ENCODE peak calls at places on chromosomes 7 and 10, in eight cellular contexts. One of them, this sample, is unnamed. For H3K27me3, the result is how much of the 10 kb centered on the place peaks cover.

GRCh38 chr10:74460812-74461211 is 309.8 kb downstream of the ADK start:
- DNase-seq in Peyer's patch: no peak
- DNase-seq in adrenal gland: no peak
- DNase-seq in body of pancreas: no peak
- DNase-seq in transverse colon: no peak
- DNase-seq in endothelial cell of umbilical vein: peak
- DNase-seq in ovary: no peak
- DNase-seq in tibial nerve: no peak
- DNase-seq in this sample: no peak

GRCh38 chr7:128174391-128174790 is 66.7 kb upstream of the LEP start:
- DNase-seq in Peyer's patch: peak
- DNase-seq in adrenal gland: no peak
- DNase-seq in body of pancreas: no peak
- DNase-seq in transverse colon: no peak
- DNase-seq in endothelial cell of umbilical vein: no peak
- DNase-seq in ovary: no peak
- DNase-seq in tibial nerve: no peak
- DNase-seq in this sample: no peak

GRCh38 chr10:6813876-6814275 is 233.8 kb upstream of the PRKCQ start:
- DNase-seq in Peyer's patch: no peak
- DNase-seq in adrenal gland: no peak
- DNase-seq in body of pancreas: no peak
- DNase-seq in transverse colon: no peak
- DNase-seq in endothelial cell of umbilical vein: no peak
- DNase-seq in ovary: no peak
- DNase-seq in tibial nerve: no peak
- DNase-seq in this sample: no peak

GRCh38 chr7:102004229-102004628 is 186.8 kb downstream of the CUX1 start:
- DNase-seq in Peyer's patch: no peak
- DNase-seq in adrenal gland: no peak
- DNase-seq in body of pancreas: no peak
- DNase-seq in transverse colon: no peak
- DNase-seq in endothelial cell of umbilical vein: no peak
- DNase-seq in ovary: no peak
- DNase-seq in tibial nerve: no peak
- DNase-seq in this sample: no peak

GRCh38 chr7:41103331-41103730 is 599.6 kb downstream of the INHBA start:
- DNase-seq in Peyer's patch: no peak
- DNase-seq in adrenal gland: no peak
- DNase-seq in body of pancreas: no peak
- DNase-seq in transverse colon: no peak
- DNase-seq in endothelial cell of umbilical vein: no peak
- DNase-seq in ovary: no peak
- DNase-seq in tibial nerve: no peak
- DNase-seq in this sample: no peak

GRCh38 chr7:29607889-29608288 is 44.3 kb downstream of the PRR15 start:
- DNase-seq in Peyer's patch: no peak
- DNase-seq in adrenal gland: no peak
- DNase-seq in body of pancreas: no peak
- DNase-seq in transverse colon: no peak
- DNase-seq in endothelial cell of umbilical vein: no peak
- DNase-seq in ovary: no peak
- DNase-seq in tibial nerve: no peak
- DNase-seq in this sample: no peak

GRCh38 chr10:83952273-83952672 is 187.0 kb upstream of the GHITM start:
- DNase-seq in Peyer's patch: no peak
- DNase-seq in adrenal gland: no peak
- DNase-seq in body of pancreas: no peak
- DNase-seq in transverse colon: peak
- DNase-seq in endothelial cell of umbilical vein: no peak
- DNase-seq in ovary: no peak
- DNase-seq in tibial nerve: no peak
- DNase-seq in this sample: no peak

GRCh38 chr7:128353610-128354009 is 7.9 kb downstream of the PRRT4 start:
- DNase-seq in Peyer's patch: no peak
- DNase-seq in adrenal gland: no peak
- DNase-seq in body of pancreas: no peak
- DNase-seq in transverse colon: no peak
- DNase-seq in endothelial cell of umbilical vein: no peak
- DNase-seq in ovary: no peak
- DNase-seq in tibial nerve: no peak
- DNase-seq in this sample: no peak

GRCh38 chr7:14294637-14295036 is 305.2 kb upstream of the ETV1 start:
- DNase-seq in Peyer's patch: no peak
- DNase-seq in adrenal gland: no peak
- DNase-seq in body of pancreas: no peak
- DNase-seq in transverse colon: no peak
- DNase-seq in endothelial cell of umbilical vein: no peak
- DNase-seq in ovary: no peak
- DNase-seq in tibial nerve: no peak
- DNase-seq in this sample: no peak

GRCh38 chr10:69573056-69573806 is at the start of gene NEUROG3:
- DNase-seq in Peyer's patch: no peak
- DNase-seq in adrenal gland: peak
- DNase-seq in body of pancreas: no peak
- DNase-seq in transverse colon: no peak
- DNase-seq in endothelial cell of umbilical vein: no peak
- DNase-seq in ovary: no peak
- DNase-seq in tibial nerve: no peak
- DNase-seq in this sample: no peak

GRCh38 chr10:69383485-69384089 is 33.1 kb downstream of the TACR2 start:
- DNase-seq in Peyer's patch: no peak
- DNase-seq in adrenal gland: peak
- DNase-seq in body of pancreas: no peak
- DNase-seq in transverse colon: no peak
- DNase-seq in endothelial cell of umbilical vein: no peak
- DNase-seq in ovary: no peak
- DNase-seq in tibial nerve: no peak
- DNase-seq in this sample: no peak

GRCh38 chr7:20229652-20230500 is 12.7 kb upstream of the MACC1 start:
- DNase-seq in Peyer's patch: no peak
- DNase-seq in adrenal gland: peak
- DNase-seq in body of pancreas: no peak
- DNase-seq in transverse colon: no peak
- DNase-seq in endothelial cell of umbilical vein: peak
- DNase-seq in ovary: no peak
- DNase-seq in tibial nerve: no peak
- DNase-seq in this sample: no peak

GRCh38 chr7:116715087-116715486 is 43.1 kb downstream of the MET start:
- DNase-seq in Peyer's patch: no peak
- DNase-seq in adrenal gland: no peak
- DNase-seq in body of pancreas: no peak
- DNase-seq in transverse colon: no peak
- DNase-seq in endothelial cell of umbilical vein: no peak
- DNase-seq in ovary: no peak
- DNase-seq in tibial nerve: no peak
- DNase-seq in this sample: no peak

GRCh38 chr10:707456-707855 is 18.0 kb upstream of the DIP2C start:
- DNase-seq in Peyer's patch: no peak
- DNase-seq in adrenal gland: no peak
- DNase-seq in body of pancreas: no peak
- DNase-seq in transverse colon: no peak
- DNase-seq in endothelial cell of umbilical vein: no peak
- DNase-seq in ovary: no peak
- DNase-seq in tibial nerve: no peak
- DNase-seq in this sample: no peak

GRCh38 chr10:43137701-43137970 is 609 bp upstream of the CSGALNACT2 start:
- DNase-seq in Peyer's patch: peak
- DNase-seq in adrenal gland: peak
- DNase-seq in body of pancreas: peak
- DNase-seq in transverse colon: peak
- DNase-seq in endothelial cell of umbilical vein: peak
- DNase-seq in ovary: peak
- DNase-seq in tibial nerve: no peak
- DNase-seq in this sample: no peak

GRCh38 chr10:97319671-97320479 is 804 bp downstream of the FRAT1 start:
- DNase-seq in Peyer's patch: peak
- DNase-seq in adrenal gland: peak
- DNase-seq in body of pancreas: peak
- DNase-seq in transverse colon: peak
- DNase-seq in endothelial cell of umbilical vein: peak
- DNase-seq in ovary: peak
- DNase-seq in tibial nerve: peak
- DNase-seq in this sample: peak

GRCh38 chr10:90602815-90603600 is 254.8 kb downstream of the HTR7 start:
- DNase-seq in Peyer's patch: no peak
- DNase-seq in adrenal gland: peak
- DNase-seq in body of pancreas: peak
- DNase-seq in transverse colon: no peak
- DNase-seq in endothelial cell of umbilical vein: no peak
- DNase-seq in ovary: no peak
- DNase-seq in tibial nerve: no peak
- DNase-seq in this sample: no peak

GRCh38 chr7:17058568-17058967 is 176.8 kb upstream of the AGR3 start:
- DNase-seq in Peyer's patch: no peak
- DNase-seq in adrenal gland: no peak
- DNase-seq in body of pancreas: no peak
- DNase-seq in transverse colon: no peak
- DNase-seq in endothelial cell of umbilical vein: peak
- DNase-seq in ovary: no peak
- DNase-seq in tibial nerve: no peak
- DNase-seq in this sample: no peak

GRCh38 chr10:117553171-117553814 is 10.7 kb downstream of the EMX2 start:
- DNase-seq in Peyer's patch: no peak
- DNase-seq in adrenal gland: no peak
- DNase-seq in body of pancreas: no peak
- DNase-seq in transverse colon: no peak
- DNase-seq in endothelial cell of umbilical vein: no peak
- DNase-seq in ovary: peak
- DNase-seq in tibial nerve: no peak
- DNase-seq in this sample: no peak

GRCh38 chr10:117553815-117554172 is 11.2 kb downstream of the EMX2 start:
- DNase-seq in Peyer's patch: no peak
- DNase-seq in adrenal gland: no peak
- DNase-seq in body of pancreas: no peak
- DNase-seq in transverse colon: no peak
- DNase-seq in endothelial cell of umbilical vein: no peak
- DNase-seq in ovary: no peak
- DNase-seq in tibial nerve: no peak
- DNase-seq in this sample: no peak

GRCh38 chr10:117555017-117555416 is 12.5 kb downstream of the EMX2 start:
- DNase-seq in Peyer's patch: no peak
- DNase-seq in adrenal gland: no peak
- DNase-seq in body of pancreas: no peak
- DNase-seq in transverse colon: no peak
- DNase-seq in endothelial cell of umbilical vein: no peak
- DNase-seq in ovary: no peak
- DNase-seq in tibial nerve: no peak
- DNase-seq in this sample: no peak

GRCh38 chr10:117555863-117556262 is 13.3 kb downstream of the EMX2 start:
- DNase-seq in Peyer's patch: no peak
- DNase-seq in adrenal gland: no peak
- DNase-seq in body of pancreas: no peak
- DNase-seq in transverse colon: no peak
- DNase-seq in endothelial cell of umbilical vein: no peak
- DNase-seq in ovary: no peak
- DNase-seq in tibial nerve: no peak
- DNase-seq in this sample: no peak

GRCh38 chr10:117554371-117554770 is 11.8 kb downstream of the EMX2 start:
- DNase-seq in Peyer's patch: no peak
- DNase-seq in adrenal gland: no peak
- DNase-seq in body of pancreas: no peak
- DNase-seq in transverse colon: no peak
- DNase-seq in endothelial cell of umbilical vein: no peak
- DNase-seq in ovary: no peak
- DNase-seq in tibial nerve: no peak
- DNase-seq in this sample: no peak
- H3K27me3 ChIP-seq in Peyer's patch: under half
- H3K27me3 ChIP-seq in adrenal gland: half or more
- H3K27me3 ChIP-seq in body of pancreas: under half
- H3K27me3 ChIP-seq in transverse colon: half or more
- H3K27me3 ChIP-seq in endothelial cell of umbilical vein: half or more
- H3K27me3 ChIP-seq in ovary: under half
- H3K27me3 ChIP-seq in tibial nerve: under half
- H3K27me3 ChIP-seq in this sample: under half

GRCh38 chr7:105084581-105084980 is 70.6 kb downstream of the KMT2E start:
- DNase-seq in Peyer's patch: no peak
- DNase-seq in adrenal gland: no peak
- DNase-seq in body of pancreas: no peak
- DNase-seq in transverse colon: no peak
- DNase-seq in endothelial cell of umbilical vein: no peak
- DNase-seq in ovary: no peak
- DNase-seq in tibial nerve: no peak
- DNase-seq in this sample: no peak

GRCh38 chr7:105087981-105088380 is 74.0 kb downstream of the KMT2E start:
- DNase-seq in Peyer's patch: no peak
- DNase-seq in adrenal gland: no peak
- DNase-seq in body of pancreas: no peak
- DNase-seq in transverse colon: no peak
- DNase-seq in endothelial cell of umbilical vein: no peak
- DNase-seq in ovary: no peak
- DNase-seq in tibial nerve: no peak
- DNase-seq in this sample: no peak

GRCh38 chr7:105086850-105087249 is 72.8 kb downstream of the KMT2E start:
- DNase-seq in Peyer's patch: no peak
- DNase-seq in adrenal gland: no peak
- DNase-seq in body of pancreas: no peak
- DNase-seq in transverse colon: no peak
- DNase-seq in endothelial cell of umbilical vein: no peak
- DNase-seq in ovary: no peak
- DNase-seq in tibial nerve: no peak
- DNase-seq in this sample: no peak

GRCh38 chr7:105088456-105088855 is 74.5 kb downstream of the KMT2E start:
- DNase-seq in Peyer's patch: no peak
- DNase-seq in adrenal gland: no peak
- DNase-seq in body of pancreas: no peak
- DNase-seq in transverse colon: no peak
- DNase-seq in endothelial cell of umbilical vein: no peak
- DNase-seq in ovary: no peak
- DNase-seq in tibial nerve: no peak
- DNase-seq in this sample: no peak
- TF ChIP-seq POLR2A in Peyer's patch: no peak
- TF ChIP-seq POLR2A in adrenal gland: no peak
- TF ChIP-seq POLR2A in body of pancreas: no peak
- TF ChIP-seq POLR2A in transverse colon: no peak
- TF ChIP-seq POLR2A in endothelial cell of umbilical vein: no peak
- TF ChIP-seq POLR2A in ovary: no peak
- TF ChIP-seq POLR2A in tibial nerve: no peak
- TF ChIP-seq POLR2A in this sample: no peak

DNA sequence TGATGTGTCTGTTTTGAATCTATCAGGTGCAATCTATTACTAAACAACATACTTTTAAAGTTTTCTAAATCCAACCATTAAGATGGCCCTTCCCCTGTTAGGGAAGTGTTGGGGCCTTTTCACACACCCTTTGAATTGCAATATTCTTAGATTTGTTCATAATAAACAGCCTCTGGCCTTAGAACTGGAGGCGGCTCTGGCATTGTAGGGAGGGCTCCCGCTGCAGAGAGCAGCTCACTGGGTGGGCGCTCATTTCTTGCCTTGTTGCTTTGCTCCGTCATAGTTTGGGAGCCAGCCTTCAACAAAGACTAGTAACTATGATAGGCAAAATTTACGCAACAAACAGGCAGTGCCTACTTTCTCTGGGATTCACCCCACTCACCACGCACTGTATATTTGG is 4.2 kb upstream of the HOXA10 start:
- DNase-seq in Peyer's patch: no peak
- DNase-seq in adrenal gland: no peak
- DNase-seq in body of pancreas: no peak
- DNase-seq in transverse colon: peak
- DNase-seq in endothelial cell of umbilical vein: peak
- DNase-seq in ovary: no peak
- DNase-seq in tibial nerve: no peak
- DNase-seq in this sample: no peak
- H3K27me3 ChIP-seq in Peyer's patch: under half
- H3K27me3 ChIP-seq in adrenal gland: half or more
- H3K27me3 ChIP-seq in body of pancreas: half or more
- H3K27me3 ChIP-seq in transverse colon: under half
- H3K27me3 ChIP-seq in endothelial cell of umbilical vein: under half
- H3K27me3 ChIP-seq in ovary: under half
- H3K27me3 ChIP-seq in tibial nerve: under half
- H3K27me3 ChIP-seq in this sample: half or more

GRCh38 chr7:100213672-100214071 is 6.1 kb upstream of the PVRIG start:
- DNase-seq in Peyer's patch: no peak
- DNase-seq in adrenal gland: no peak
- DNase-seq in body of pancreas: no peak
- DNase-seq in transverse colon: no peak
- DNase-seq in endothelial cell of umbilical vein: no peak
- DNase-seq in ovary: peak
- DNase-seq in tibial nerve: no peak
- DNase-seq in this sample: no peak
- TF ChIP-seq POLR2A in Peyer's patch: no peak
- TF ChIP-seq POLR2A in adrenal gland: no peak
- TF ChIP-seq POLR2A in body of pancreas: no peak
- TF ChIP-seq POLR2A in transverse colon: no peak
- TF ChIP-seq POLR2A in endothelial cell of umbilical vein: no peak
- TF ChIP-seq POLR2A in ovary: no peak
- TF ChIP-seq POLR2A in tibial nerve: no peak
- TF ChIP-seq POLR2A in this sample: no peak

This sample was measured in esophagus squamous epithelium.